ENCODE peak calls at places on chromosomes 3 and 15, in seven cellular contexts. D, J, X, F, S, E and O are unnamed samples. For H3K4me1, H3K27me3 and H3K9me3, the result is how much of the 10 kb centered on the place peaks cover.

GRCh38 chr3:15287565-15288330 is 44.6 kb downstream of the SH3BP5 start:
- DNase-seq in X (peak), J (no peak), D (no peak), E (peak), F (no peak), S (peak), O (no peak)

GRCh38 chr3:9916734-9917680 is at the start of gene IL17RC:
- DNase-seq in E (peak), J (peak), S (peak), F (peak), X (peak), D (peak), O (peak)

GRCh38 chr3:110900583-110900982 is 171.0 kb upstream of the NECTIN3 start:
- DNase-seq in X (peak), F (no peak), D (no peak), J (no peak), S (no peak), E (no peak), O (no peak)

GRCh38 chr3:12922299-12922698 is 80.9 kb upstream of the RPL32 start:
- DNase-seq in E (no peak), X (no peak), S (no peak), D (no peak), J (no peak), F (no peak), O (no peak)

GRCh38 chr3:54591157-54591556 is 336.7 kb downstream of the LRTM1 start:
- DNase-seq in D (no peak), X (no peak), J (no peak), F (no peak), E (no peak), S (no peak), O (no peak)

GRCh38 chr3:13885704-13886010 is 5.8 kb upstream of the WNT7A start:
- DNase-seq in J (no peak), F (no peak), E (no peak), S (no peak), D (no peak), X (no peak), O (no peak)

GRCh38 chr15:33735637-33736247 is 232.6 kb upstream of the CHRM5 start:
- DNase-seq in S (no peak), E (peak), J (no peak), D (peak), F (peak), X (no peak), O (peak)

GRCh38 chr3:13753926-13754325 is 125.9 kb downstream of the WNT7A start:
- DNase-seq in F (no peak), E (no peak), S (no peak), J (no peak), X (no peak), D (no peak), O (no peak)

GRCh38 chr3:169772530-169772950 is 656 bp upstream of the MYNN start:
- DNase-seq in X (peak), F (peak), J (no peak), E (peak), S (peak), D (peak), O (peak)

GRCh38 chr15:33131880-33132279 is 62.6 kb downstream of the FMN1 start:
- DNase-seq in D (no peak), E (no peak), S (no peak), F (no peak), X (peak), J (no peak), O (no peak)

GRCh38 chr3:184171562-184171961 is 3.1 kb upstream of the AP2M1 start:
- DNase-seq in E (no peak), X (peak), J (peak), S (no peak), D (peak), F (no peak), O (no peak)

GRCh38 chr3:152385761-152386160 is 117.0 kb downstream of the MBNL1 start:
- DNase-seq in E (no peak), D (no peak), F (no peak), S (no peak), J (no peak), X (no peak), O (no peak)

GRCh38 chr3:73504255-73504654 is 120.5 kb downstream of the PDZRN3 start:
- DNase-seq in D (no peak), J (no peak), F (no peak), S (no peak), E (no peak), X (no peak), O (no peak)

GRCh38 chr15:67240235-67241131 is 14.0 kb downstream of the AAGAB start:
- DNase-seq in J (no peak), E (peak), S (no peak), D (no peak), F (no peak), X (no peak), O (peak)

DNA sequence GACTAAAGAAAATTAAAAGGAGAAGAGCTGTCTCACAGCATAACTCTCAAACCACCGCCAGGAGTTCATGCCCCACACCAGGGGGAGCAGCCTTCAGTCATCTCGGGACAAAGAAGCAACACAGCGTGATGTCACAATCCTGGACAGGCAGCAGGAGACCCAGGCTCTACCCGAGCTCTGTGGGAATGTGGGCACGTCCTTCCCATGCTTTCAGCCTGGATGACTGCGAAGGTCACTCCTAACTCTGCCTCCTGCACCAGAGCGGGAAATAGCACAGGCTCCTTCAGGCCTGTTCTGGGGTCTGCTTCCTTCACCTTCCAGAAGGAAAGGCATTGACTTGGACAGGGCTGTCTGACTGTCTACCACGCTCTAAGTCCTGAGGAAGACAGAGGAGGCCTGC is 31.3 kb downstream of the NOX5 start:
- DNase-seq in F (no peak), X (no peak), J (no peak), S (peak), E (no peak), D (no peak), O (no peak)
- H3K4me1 ChIP-seq in F (under half), X (under half), J (under half), S (under half), E (under half), D (under half), O (under half)

GRCh38 chr15:96053039-96054021 is 277.2 kb upstream of the NR2F2 start:
- DNase-seq in D (peak), S (no peak), E (peak), F (no peak), X (peak), J (peak), O (peak)

GRCh38 chr15:96052572-96053038 is 277.9 kb upstream of the NR2F2 start:
- DNase-seq in D (peak), F (no peak), J (no peak), E (no peak), X (no peak), S (no peak), O (no peak)

GRCh38 chr15:96054606-96055005 is 275.9 kb upstream of the NR2F2 start:
- DNase-seq in S (no peak), D (no peak), J (no peak), F (no peak), X (no peak), E (no peak), O (no peak)

GRCh38 chr15:96052154-96052553 is 278.3 kb upstream of the NR2F2 start:
- DNase-seq in F (no peak), J (no peak), S (no peak), E (no peak), X (no peak), D (no peak), O (no peak)

DNA sequence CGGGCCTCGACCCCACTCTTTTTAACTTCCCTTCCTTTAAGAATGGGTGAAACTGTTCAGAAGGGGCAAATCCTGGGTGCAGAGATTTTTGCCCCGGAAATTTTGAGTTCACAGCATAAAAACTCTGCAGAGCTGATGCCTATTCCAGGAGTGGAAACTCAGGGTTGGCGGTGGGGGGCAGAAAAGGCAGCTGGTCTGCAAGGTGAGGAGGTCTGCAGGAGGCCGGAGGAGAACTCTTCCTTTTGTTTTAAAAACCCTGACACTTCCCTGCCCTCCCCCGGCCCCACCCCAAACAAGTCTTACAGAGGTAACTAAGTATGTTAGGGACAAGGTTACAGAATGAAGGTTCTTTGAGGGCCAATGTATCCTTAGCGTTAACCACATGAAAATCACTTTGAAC is 276.5 kb upstream of the NR2F2 start:
- DNase-seq in X (no peak), J (no peak), S (no peak), F (no peak), D (peak), E (no peak), O (no peak)
- H3K27me3 ChIP-seq in X (under half), J (under half), S (under half), F (under half), D (under half), E (under half), O (under half)

GRCh38 chr3:36403661-36404060 is 23.4 kb downstream of the STAC start:
- DNase-seq in E (no peak), D (no peak), J (no peak), S (no peak), F (no peak), X (no peak), O (no peak)

GRCh38 chr3:36397856-36398255 is 17.6 kb downstream of the STAC start:
- DNase-seq in J (no peak), D (no peak), F (no peak), X (no peak), E (no peak), S (no peak), O (no peak)

GRCh38 chr3:36401056-36401455 is 20.8 kb downstream of the STAC start:
- DNase-seq in X (no peak), D (no peak), E (no peak), J (no peak), F (no peak), S (no peak), O (no peak)

GRCh38 chr3:36405193-36405592 is 24.9 kb downstream of the STAC start:
- DNase-seq in J (no peak), D (no peak), F (no peak), E (no peak), X (no peak), S (no peak), O (no peak)

DNA sequence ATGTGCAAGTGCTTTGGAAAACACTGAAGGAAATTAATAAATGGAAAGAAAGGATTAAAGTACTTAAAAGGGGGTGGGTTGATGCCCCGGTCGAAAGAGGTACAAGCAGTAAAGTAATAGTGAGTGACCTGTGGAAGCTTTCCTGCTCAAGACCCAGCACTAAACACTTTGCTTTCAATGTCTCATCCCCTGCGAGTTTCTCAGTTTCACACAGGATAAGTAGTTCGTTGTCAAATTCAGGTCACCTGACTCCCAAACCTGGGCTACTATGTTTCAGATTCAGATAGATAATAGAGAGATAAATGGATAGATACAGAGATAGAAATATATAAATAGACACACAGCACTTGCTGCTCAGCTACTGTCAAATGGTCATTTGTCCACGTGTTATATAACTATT is 19.6 kb downstream of the STAC start:
- DNase-seq in J (no peak), X (no peak), S (no peak), F (no peak), D (no peak), E (no peak), O (no peak)
- H3K9me3 ChIP-seq in J (under half), X (under half), S (under half), F (under half), D (under half), E (under half), O (under half)

DNA sequence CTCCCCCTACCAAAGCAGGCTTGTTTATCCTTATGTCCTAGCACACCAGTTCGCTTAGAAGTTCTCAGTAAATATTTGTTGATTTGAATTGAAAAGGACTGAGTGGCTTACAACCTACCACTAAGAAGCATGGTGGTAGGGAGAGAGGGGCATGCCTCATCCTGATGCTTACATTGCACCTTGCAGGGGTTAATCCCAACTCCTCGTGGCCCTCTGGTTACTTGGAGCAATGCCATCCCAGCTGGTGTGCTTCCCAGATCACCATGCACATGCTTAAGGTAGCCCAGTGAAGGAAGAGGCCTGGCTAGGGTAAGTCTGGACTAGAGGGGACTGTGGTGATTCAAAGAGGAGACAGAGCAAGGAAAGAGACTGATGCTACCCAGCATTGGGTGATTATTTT is 253.3 kb downstream of the CLSTN2 start:
- DNase-seq in D (no peak), J (no peak), E (no peak), X (no peak), S (no peak), F (no peak), O (peak)
- H3K4me1 ChIP-seq in D (under half), J (under half), E (under half), X (under half), S (under half), F (under half), O (under half)

GRCh38 chr15:101828774-101829173 is 16.8 kb downstream of the OR4F15 start:
- DNase-seq in X (peak), J (no peak), D (no peak), E (no peak), F (no peak), S (no peak), O (no peak)
- H3K27me3 ChIP-seq in X (under half), J (under half), D (under half), E (under half), F (under half), S (under half), O (under half)

GRCh38 chr15:25597576-25597975 is 158.8 kb upstream of the UBE3A start:
- DNase-seq in F (no peak), S (no peak), D (no peak), J (no peak), X (no peak), E (no peak), O (no peak)

GRCh38 chr15:25600751-25601150 is 161.9 kb upstream of the UBE3A start:
- DNase-seq in F (no peak), J (no peak), E (no peak), X (no peak), D (no peak), S (no peak), O (no peak)

DNA sequence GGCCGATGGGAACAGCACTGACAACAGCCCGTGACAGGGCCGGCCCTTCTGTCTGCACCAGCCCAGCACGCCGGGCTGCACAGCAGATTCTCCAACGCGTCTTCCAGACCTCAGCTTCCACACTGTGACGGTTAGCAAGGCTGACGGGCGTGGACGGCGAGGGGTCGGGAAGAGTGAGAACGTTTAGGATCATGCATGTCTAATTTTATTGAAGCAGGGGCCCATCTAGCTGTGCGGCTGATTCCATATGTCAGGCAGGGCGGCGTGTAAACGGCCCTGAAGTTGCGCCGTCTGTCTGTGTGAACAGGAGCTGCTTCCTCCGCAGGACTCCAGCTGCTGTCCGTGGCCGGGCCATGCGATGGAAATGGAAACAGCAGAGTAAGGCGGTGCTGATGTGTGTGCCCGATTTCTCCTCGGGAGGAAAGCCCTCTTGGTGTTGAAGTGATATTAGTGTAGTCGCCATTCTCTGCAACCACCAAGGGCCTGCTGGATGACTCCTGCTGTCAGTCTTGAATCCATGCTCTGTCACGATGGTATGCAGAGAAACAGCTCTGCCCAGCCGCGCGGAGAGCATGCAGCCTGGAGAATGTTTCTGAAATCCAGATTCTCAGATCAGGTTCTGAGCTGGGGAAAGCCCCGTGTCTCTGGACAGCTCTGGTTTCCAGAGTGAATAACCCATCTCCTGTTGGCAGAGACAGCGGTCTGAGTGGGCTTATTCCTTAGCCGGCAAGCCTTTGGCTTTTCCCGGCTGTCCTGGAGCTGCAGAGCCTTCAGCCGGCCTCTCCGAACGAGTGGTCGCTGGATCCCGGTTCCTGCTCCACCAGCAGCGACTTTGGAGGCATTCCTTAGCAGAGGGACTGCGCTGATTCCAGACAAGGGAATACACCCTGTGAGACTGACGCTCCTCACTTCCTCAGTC is 158.1 kb upstream of the UBE3A start:
- DNase-seq in E (no peak), J (no peak), X (no peak), F (no peak), S (no peak), D (no peak), O (no peak)
- H3K9me3 ChIP-seq in E (under half), J (under half), X (under half), F (under half), S (under half), D (under half), O (under half)

DNA sequence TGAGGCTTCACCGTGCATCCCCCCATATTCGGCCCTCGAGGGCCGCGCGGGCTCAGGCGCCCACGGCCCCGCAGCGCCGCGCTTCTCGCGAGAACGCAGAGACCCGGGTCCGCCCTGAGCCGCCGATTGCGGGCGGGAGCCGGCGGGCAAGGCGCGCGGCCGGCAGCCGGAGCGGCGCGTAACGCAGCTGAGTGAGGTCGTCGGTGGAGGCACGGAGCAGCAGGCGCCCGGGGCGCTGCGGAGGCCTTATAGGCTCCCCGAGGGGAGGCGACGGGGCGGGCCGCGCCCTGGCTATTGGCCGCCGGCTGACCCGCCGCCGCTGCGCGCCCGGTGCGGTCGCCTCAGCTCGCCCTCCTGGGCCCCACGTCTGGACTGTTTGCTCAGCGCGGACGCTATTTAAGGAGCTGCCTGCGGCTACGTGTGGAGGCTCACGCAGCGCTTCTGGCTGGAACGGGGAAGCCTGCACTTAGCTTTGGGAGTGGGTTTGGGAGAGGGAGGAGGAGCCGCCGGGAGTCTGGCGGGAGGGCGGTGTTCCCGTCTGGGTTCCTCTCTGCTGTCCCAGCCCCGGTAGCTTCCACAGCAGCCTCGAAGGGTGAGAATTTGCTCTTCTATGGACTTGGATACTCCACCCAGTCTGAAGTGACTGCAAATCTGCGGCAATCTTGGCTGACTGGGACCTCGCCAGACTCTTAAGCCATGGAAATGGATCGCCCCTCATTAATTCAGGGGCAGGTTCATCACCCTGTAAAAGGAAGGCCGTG is at the start of gene PLOD2:
- DNase-seq in X (peak), J (peak), S (peak), F (no peak), D (peak), E (peak), O (peak)
- H3K4me1 ChIP-seq in X (half or more), J (under half), S (under half), F (under half), D (under half), E (under half), O (half or more)

DNA sequence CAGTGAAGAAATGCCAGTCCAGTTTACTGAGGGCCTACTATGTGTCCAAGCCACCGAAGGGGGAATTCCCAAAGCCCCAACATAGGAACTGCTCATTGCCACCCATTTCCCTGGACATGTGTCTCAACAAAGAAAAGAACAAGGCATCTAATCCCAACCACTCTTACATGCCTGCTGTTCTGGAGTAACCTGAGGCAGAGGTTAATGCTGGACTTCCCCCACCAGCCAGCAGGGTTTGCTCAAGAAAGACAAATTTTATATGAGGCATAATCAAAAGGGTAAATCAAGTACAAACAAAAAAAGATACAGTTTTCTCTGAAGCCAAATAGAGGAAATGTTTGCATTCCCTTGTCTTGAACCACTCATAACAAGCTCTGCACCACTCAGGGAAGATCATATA is 4.1 kb downstream of the ADCY5 start:
- DNase-seq in E (no peak), J (no peak), D (no peak), X (peak), F (no peak), S (no peak), O (no peak)
- H3K27me3 ChIP-seq in E (under half), J (under half), D (half or more), X (half or more), F (under half), S (under half), O (under half)

DNA sequence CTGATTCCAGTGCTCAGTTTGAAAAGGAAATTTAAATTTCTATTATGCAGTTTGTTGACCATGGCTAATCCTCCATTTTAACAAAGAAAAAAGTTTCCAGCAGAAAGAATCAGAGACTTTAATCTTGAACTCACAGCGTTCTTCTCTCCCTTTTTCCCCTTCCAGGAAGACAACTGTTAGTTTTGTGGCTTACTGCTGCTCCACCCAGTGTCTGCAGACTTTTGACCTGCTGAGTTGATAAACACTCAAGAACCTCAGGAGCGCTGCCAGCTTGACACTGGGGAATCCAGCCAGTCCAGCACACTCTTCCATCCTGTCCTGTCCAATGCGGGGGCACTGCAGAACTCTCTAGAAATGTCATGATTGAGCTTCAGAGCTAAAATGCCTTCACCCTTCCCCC is 134.6 kb downstream of the LRRC28 start:
- DNase-seq in X (peak), E (peak), F (no peak), S (no peak), J (no peak), D (no peak), O (peak)
- H3K9me3 ChIP-seq in X (under half), E (under half), F (under half), S (under half), J (under half), D (under half), O (under half)

GRCh38 chr15:101438482-101439284 is 50.8 kb downstream of the PCSK6 start:
- DNase-seq in E (no peak), X (peak), F (no peak), S (no peak), D (no peak), J (peak), O (no peak)
- H3K4me1 ChIP-seq in E (under half), X (under half), F (under half), S (under half), D (under half), J (under half), O (under half)